ENCODE peak calls at places on chromosomes 5 and 9, in four cellular contexts. C is H1, F is HepG2, O is GM12878. H is an unnamed sample.

GRCh38 chr9:135065804-135066203 is 21.7 kb upstream of the OLFM1 start:
- DNase-seq in C (no peak), F (no peak), O (no peak), H (no peak)

GRCh38 chr9:134224130-134224826 is 59.9 kb upstream of the RNU6ATAC start:
- DNase-seq in F (no peak), C (no peak), O (no peak), H (no peak)

GRCh38 chr9:80188579-80188978 is 616.8 kb downstream of the TLE4 start:
- DNase-seq in F (no peak), O (no peak), C (no peak), H (no peak)

GRCh38 chr9:87968155-87968554 is 6.2 kb downstream of the CDK20 start:
- DNase-seq in C (no peak), O (no peak), F (no peak), H (no peak)

GRCh38 chr9:125807065-125807464 is 59.9 kb downstream of the PBX3 start:
- DNase-seq in C (no peak), O (no peak), F (no peak), H (no peak)

GRCh38 chr5:57871496-57871895 is 388.9 kb upstream of the ACTBL2 start:
- DNase-seq in F (no peak), C (no peak), O (no peak), H (no peak)

GRCh38 chr5:118441034-118441433 is 547.3 kb downstream of the DTWD2 start:
- DNase-seq in C (no peak), O (no peak), F (no peak), H (no peak)

GRCh38 chr5:126358525-126358924 is 64.7 kb upstream of the GRAMD2B start:
- DNase-seq in C (no peak), F (no peak), O (peak), H (no peak)

GRCh38 chr9:76570820-76571219 is 111.8 kb downstream of the GCNT1 start:
- DNase-seq in C (no peak), F (no peak), O (no peak), H (no peak)

GRCh38 chr9:127572961-127573727 is 38.9 kb upstream of the STXBP1 start:
- DNase-seq in C (no peak), F (no peak), O (no peak), H (no peak)

GRCh38 chr5:16596541-16596940 is 20.3 kb downstream of the RETREG1 start:
- DNase-seq in C (no peak), O (no peak), F (no peak), H (no peak)
- TF ChIP-seq CREB1 in C (no peak), O (no peak), F (no peak), H (no peak)

GRCh38 chr9:6955251-6955921 is 197.6 kb downstream of the KDM4C start:
- DNase-seq in C (no peak), F (peak), O (no peak), H (no peak)

GRCh38 chr9:6962164-6962563 is 204.4 kb downstream of the KDM4C start:
- DNase-seq in O (no peak), F (no peak), C (no peak), H (no peak)

GRCh38 chr9:6956796-6957355 is 199.1 kb downstream of the KDM4C start:
- DNase-seq in F (no peak), C (no peak), O (no peak), H (no peak)

GRCh38 chr9:6960777-6961176 is 203.0 kb downstream of the KDM4C start:
- DNase-seq in O (no peak), F (no peak), C (no peak), H (no peak)

DNA sequence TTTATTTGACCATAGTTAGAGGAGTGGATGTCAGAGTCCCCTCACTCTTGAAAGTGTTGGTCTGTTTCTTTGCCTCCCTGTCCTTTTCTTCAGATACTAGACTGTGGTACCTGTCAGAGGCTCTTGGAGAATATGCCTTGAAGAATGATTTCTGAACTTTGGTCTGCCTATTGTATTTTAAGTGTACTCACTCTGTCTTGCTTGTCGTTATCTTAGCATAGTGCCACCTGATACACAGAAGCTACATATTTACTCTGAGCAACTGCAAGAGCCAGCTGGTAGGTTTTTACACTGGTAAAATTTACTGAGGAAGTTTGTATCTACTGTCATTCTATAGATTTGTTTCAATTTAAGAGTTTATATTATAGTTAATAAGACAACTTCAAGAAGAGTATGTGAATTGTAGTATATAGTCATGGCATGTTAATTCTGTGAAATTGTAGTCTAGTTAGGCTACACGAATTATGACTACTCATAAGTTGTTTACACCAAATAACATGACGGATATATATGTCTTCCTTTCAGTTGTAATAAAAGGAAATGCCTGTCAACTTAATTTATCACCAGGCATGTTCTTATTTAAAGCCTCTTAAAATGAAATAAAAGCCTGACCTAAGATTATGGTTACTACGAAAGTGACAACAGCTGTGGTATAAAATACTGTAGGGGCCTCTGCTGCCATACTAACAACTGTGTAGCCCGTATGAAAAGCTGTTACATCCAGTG is 201.7 kb downstream of the KDM4C start:
- DNase-seq in C (no peak), O (no peak), F (no peak), H (no peak)
- TF ChIP-seq CHD2 in C (no peak), O (no peak), F (no peak), H (no peak)

GRCh38 chr5:108381034-108381954 is 604 bp downstream of the FBXL17 start:
- DNase-seq in F (peak), C (no peak), O (no peak), H (peak)

GRCh38 chr5:108381955-108382783 is at the start of gene FBXL17:
- DNase-seq in C (peak), F (peak), O (peak), H (peak)

GRCh38 chr5:108382784-108383358 is 973 bp upstream of the FBXL17 start:
- DNase-seq in F (no peak), O (no peak), C (no peak), H (peak)

GRCh38 chr5:108379722-108380530 is 2.0 kb downstream of the FBXL17 start:
- DNase-seq in O (no peak), C (no peak), F (peak), H (peak)

GRCh38 chr5:108380531-108381021 is 1.3 kb downstream of the FBXL17 start:
- DNase-seq in C (no peak), O (peak), F (peak), H (peak)
- TF ChIP-seq CREB1 in C (no peak), O (no peak), F (no peak), H (no peak)

GRCh38 chr5:38574009-38574408 is 17.6 kb upstream of the LIFR start:
- DNase-seq in F (no peak), O (no peak), C (no peak), H (no peak)

GRCh38 chr5:38563624-38564023 is 7.2 kb upstream of the LIFR start:
- DNase-seq in F (no peak), C (no peak), O (no peak), H (no peak)

DNA sequence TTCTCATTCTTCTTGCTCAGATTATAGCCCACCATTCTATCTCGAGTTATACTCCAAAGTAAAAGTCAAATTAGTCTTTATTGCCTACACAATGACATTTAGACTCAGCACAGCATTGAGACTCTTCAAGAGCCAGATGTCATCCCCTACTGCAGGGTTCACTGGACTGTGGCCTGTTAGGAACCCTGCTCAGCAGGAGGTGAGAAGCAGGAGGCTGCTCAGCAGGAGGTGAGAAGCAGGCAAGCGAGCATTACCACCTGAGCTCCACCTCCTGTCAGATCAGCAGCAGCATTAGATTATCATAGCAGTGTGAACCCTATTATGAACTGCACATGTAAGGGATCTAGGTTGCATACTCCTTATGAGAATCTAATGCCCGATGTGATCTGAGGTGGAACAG is 12.7 kb upstream of the LIFR start:
- DNase-seq in F (no peak), O (no peak), C (no peak), H (no peak)
- TF ChIP-seq CHD2 in F (no peak), O (no peak), C (no peak), H (no peak)

GRCh38 chr9:131273791-131274673 is 2.3 kb downstream of the FAM78A start:
- DNase-seq in O (no peak), F (no peak), C (no peak), H (peak)
- TF ChIP-seq CREB1 in O (no peak), F (no peak), C (no peak), H (no peak)

GRCh38 chr5:132526290-132526973 is 16.9 kb downstream of the IL5 start:
- DNase-seq in C (peak), F (peak), O (peak), H (peak)
- TF ChIP-seq CHD2 in C (no peak), F (no peak), O (no peak), H (no peak)

GRCh38 chr9:35262064-35262463 is 100.3 kb downstream of the UNC13B start:
- DNase-seq in C (no peak), O (no peak), F (no peak), H (no peak)

GRCh38 chr9:35272989-35273388 is 111.2 kb downstream of the UNC13B start:
- DNase-seq in O (no peak), C (no peak), F (no peak), H (no peak)

GRCh38 chr9:35269919-35270318 is 108.1 kb downstream of the UNC13B start:
- DNase-seq in F (no peak), O (no peak), C (no peak), H (no peak)

GRCh38 chr9:35271637-35272036 is 109.8 kb downstream of the UNC13B start:
- DNase-seq in F (no peak), C (no peak), O (no peak), H (no peak)

GRCh38 chr9:35267716-35268115 is 105.9 kb downstream of the UNC13B start:
- DNase-seq in O (no peak), C (no peak), F (no peak), H (no peak)
- TF ChIP-seq CREB1 in O (no peak), C (no peak), F (no peak), H (no peak)

GRCh38 chr9:137951107-137951506 is 73.5 kb downstream of the CACNA1B start:
- DNase-seq in O (no peak), C (no peak), F (no peak), H (no peak)
- TF ChIP-seq CHD2 in O (no peak), C (no peak), F (no peak), H (no peak)

GRCh38 chr5:6729400-6730310 is 16.4 kb downstream of the TENT4A start:
- DNase-seq in C (no peak), F (no peak), O (no peak), H (no peak)

GRCh38 chr5:6728795-6729183 is 15.6 kb downstream of the TENT4A start:
- DNase-seq in C (no peak), F (no peak), O (no peak), H (no peak)

GRCh38 chr5:6731465-6732237 is 18.4 kb downstream of the TENT4A start:
- DNase-seq in C (no peak), F (no peak), O (no peak), H (no peak)

GRCh38 chr5:6730807-6731206 is 17.6 kb downstream of the TENT4A start:
- DNase-seq in F (no peak), O (no peak), C (no peak), H (no peak)

GRCh38 chr5:6730407-6730806 is 17.2 kb downstream of the TENT4A start:
- DNase-seq in O (no peak), F (no peak), C (no peak), H (no peak)
- TF ChIP-seq CREB1 in O (no peak), F (no peak), C (no peak), H (no peak)

DNA sequence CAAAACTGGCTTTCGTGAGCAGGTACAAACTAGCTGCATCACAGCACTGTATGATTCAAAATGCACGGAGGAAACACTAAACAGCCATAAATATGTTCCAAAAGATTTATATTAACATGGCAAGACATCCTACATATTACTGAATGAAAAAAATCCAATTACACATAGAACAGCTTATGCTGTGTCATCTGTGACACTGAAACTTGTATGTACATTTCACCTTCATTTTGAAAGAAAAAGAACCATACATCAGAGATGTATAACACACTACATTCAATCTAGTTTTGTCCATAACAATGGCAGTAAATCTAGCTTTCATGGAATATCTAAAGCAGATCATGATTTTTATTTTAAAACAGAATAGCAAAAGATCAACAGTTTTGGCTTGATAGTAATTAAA is 14.3 kb downstream of the GNAQ start:
- DNase-seq in C (no peak), O (no peak), F (no peak), H (no peak)
- TF ChIP-seq CHD2 in C (no peak), O (no peak), F (no peak), H (no peak)

H was measured in K562.